ENCODE peak calls at places on chromosomes 3 and 15, in four cellular contexts. C is K562, T is GM12878, L is HepG2. J is an unnamed sample. For H3K36me3, the result is how much of the 10 kb centered on the place peaks cover.

GRCh38 chr15:55789066-55789660 is 46.2 kb upstream of the PRTG start:
- DNase-seq in C (peak), T (no peak), L (no peak), J (peak)

GRCh38 chr3:183911087-183911486 is 26.4 kb upstream of the PARL start:
- DNase-seq in C (no peak), T (no peak), L (no peak), J (no peak)

GRCh38 chr3:101936419-101937331 is 87.4 kb downstream of the NFKBIZ start:
- DNase-seq in C (no peak), T (peak), L (no peak), J (no peak)

GRCh38 chr15:67822537-67823370 is 2.6 kb upstream of the SKOR1 start:
- DNase-seq in C (no peak), T (no peak), L (no peak), J (peak)

GRCh38 chr3:187746479-187747335 is 1.4 kb upstream of the BCL6 start:
- DNase-seq in C (peak), T (no peak), L (no peak), J (peak)

GRCh38 chr15:75198560-75199346 is 2.9 kb upstream of the C15orf39 start:
- DNase-seq in C (peak), T (peak), L (peak), J (peak)

GRCh38 chr15:60442031-60442665 is 36.8 kb downstream of the ICE2 start:
- DNase-seq in C (no peak), T (no peak), L (no peak), J (no peak)

GRCh38 chr3:149010504-149010951 is 19.2 kb downstream of the GYG1 start:
- DNase-seq in C (no peak), T (no peak), L (peak), J (no peak)

GRCh38 chr3:157204431-157204830 is 44.5 kb upstream of the CCNL1 start:
- DNase-seq in C (no peak), T (no peak), L (no peak), J (peak)

GRCh38 chr3:184368804-184369183 is 7.3 kb downstream of the POLR2H start:
- DNase-seq in C (no peak), T (no peak), L (no peak), J (no peak)

GRCh38 chr3:8482960-8483665 is 18.5 kb upstream of the LMCD1 start:
- DNase-seq in C (no peak), T (no peak), L (peak), J (no peak)

GRCh38 chr3:149702691-149703426 is 45.0 kb upstream of the WWTR1 start:
- DNase-seq in C (no peak), T (no peak), L (no peak), J (no peak)

GRCh38 chr3:43759297-43759782 is 68.6 kb downstream of the ABHD5 start:
- DNase-seq in C (peak), T (no peak), L (peak), J (peak)

GRCh38 chr3:29521751-29522150 is 240.9 kb downstream of the RBMS3 start:
- DNase-seq in C (no peak), T (no peak), L (no peak), J (no peak)

GRCh38 chr3:159416854-159417253 is 571.8 kb upstream of the IL12A start:
- DNase-seq in C (no peak), T (no peak), L (no peak), J (no peak)

GRCh38 chr3:127750226-127751031 is 71.9 kb downstream of the MGLL start:
- DNase-seq in C (no peak), T (peak), L (no peak), J (no peak)

GRCh38 chr3:46953265-46954010 is 23.1 kb downstream of the CCDC12 start:
- DNase-seq in C (no peak), T (no peak), L (no peak), J (no peak)

GRCh38 chr3:46955157-46955556 is 21.4 kb downstream of the CCDC12 start:
- DNase-seq in C (no peak), T (no peak), L (no peak), J (no peak)

GRCh38 chr3:46952813-46953212 is 23.7 kb downstream of the CCDC12 start:
- DNase-seq in C (no peak), T (no peak), L (no peak), J (no peak)

GRCh38 chr3:46955801-46956259 is 20.7 kb downstream of the CCDC12 start:
- DNase-seq in C (no peak), T (no peak), L (no peak), J (no peak)

DNA sequence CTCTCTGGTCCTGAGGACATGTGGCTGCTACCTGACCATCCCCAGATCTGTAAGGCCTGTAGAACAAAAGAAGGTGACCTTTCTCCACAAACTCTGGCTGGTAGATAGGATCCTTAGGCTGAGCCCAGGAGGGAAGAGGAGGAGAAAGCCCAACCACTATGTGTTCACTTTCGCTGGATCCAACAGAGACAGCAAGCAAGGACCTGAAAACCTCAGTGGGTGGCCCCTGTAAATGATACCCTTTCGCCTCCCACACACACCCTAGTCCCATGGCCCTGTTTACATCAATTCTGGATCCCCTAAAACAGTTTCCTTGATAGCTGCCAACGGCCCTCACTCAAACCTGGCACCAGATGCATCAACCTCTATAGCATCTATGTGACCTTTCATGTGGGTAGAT is 22.4 kb downstream of the CCDC12 start:
- DNase-seq in C (no peak), T (no peak), L (no peak), J (no peak)
- H3K36me3 ChIP-seq in C (under half), T (under half), L (under half), J (under half)

GRCh38 chr3:72203613-72204349 is 418.8 kb upstream of the PROK2 start:
- DNase-seq in C (no peak), T (no peak), L (no peak), J (no peak)
- TF ChIP-seq JUNB in C (no peak), T (no peak), L (no peak), J (no peak)

DNA sequence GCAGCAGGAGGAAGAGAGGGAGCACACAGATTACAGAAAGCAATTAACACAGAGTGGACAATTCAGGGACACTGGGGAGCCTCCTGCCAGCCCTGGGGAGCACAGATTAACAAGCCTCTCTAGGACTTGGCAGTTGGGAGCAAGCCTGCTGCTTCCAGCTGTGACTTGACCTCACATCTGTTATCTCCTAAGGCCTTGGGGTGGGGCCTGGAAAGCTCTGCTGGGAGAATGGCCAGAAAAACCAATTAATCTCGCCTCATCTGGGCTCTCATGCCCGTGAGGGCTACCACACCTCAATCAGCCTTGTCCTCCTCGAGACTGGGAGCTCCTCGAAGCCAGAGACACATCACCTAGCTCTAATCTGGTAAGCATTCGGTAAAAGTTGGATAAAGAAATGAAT is 39.1 kb downstream of the SEMA5B start:
- DNase-seq in C (no peak), T (no peak), L (no peak), J (no peak)
- H3K36me3 ChIP-seq in C (under half), T (under half), L (under half), J (under half)

GRCh38 chr3:16534914-16535301 is 21.4 kb upstream of the RFTN1 start:
- DNase-seq in C (no peak), T (no peak), L (no peak), J (no peak)
- TF ChIP-seq JUNB in C (no peak), T (no peak), L (no peak), J (no peak)

GRCh38 chr15:42954291-42954690 is 33.7 kb upstream of the TTBK2 start:
- DNase-seq in C (no peak), T (no peak), L (no peak), J (no peak)
- H3K36me3 ChIP-seq in C (half or more), T (under half), L (under half), J (under half)

GRCh38 chr3:51371943-51372557 is 13.0 kb upstream of the MANF start:
- DNase-seq in C (peak), T (no peak), L (peak), J (peak)
- TF ChIP-seq JUNB in C (no peak), T (no peak), L (no peak), J (no peak)

GRCh38 chr3:170386468-170386867 is 29.0 kb downstream of the SKIL start:
- DNase-seq in C (no peak), T (no peak), L (no peak), J (no peak)
- H3K36me3 ChIP-seq in C (under half), T (under half), L (under half), J (half or more)

GRCh38 chr3:170809975-170810357 is 60.0 kb downstream of the RPL22L1 start:
- DNase-seq in C (no peak), T (no peak), L (no peak), J (no peak)

GRCh38 chr3:170809021-170809974 is 60.7 kb downstream of the RPL22L1 start:
- DNase-seq in C (peak), T (no peak), L (peak), J (peak)

GRCh38 chr3:170813261-170813660 is 56.7 kb downstream of the RPL22L1 start:
- DNase-seq in C (no peak), T (no peak), L (no peak), J (no peak)

GRCh38 chr3:170811928-170812591 is 57.9 kb downstream of the RPL22L1 start:
- DNase-seq in C (peak), T (peak), L (peak), J (peak)

DNA sequence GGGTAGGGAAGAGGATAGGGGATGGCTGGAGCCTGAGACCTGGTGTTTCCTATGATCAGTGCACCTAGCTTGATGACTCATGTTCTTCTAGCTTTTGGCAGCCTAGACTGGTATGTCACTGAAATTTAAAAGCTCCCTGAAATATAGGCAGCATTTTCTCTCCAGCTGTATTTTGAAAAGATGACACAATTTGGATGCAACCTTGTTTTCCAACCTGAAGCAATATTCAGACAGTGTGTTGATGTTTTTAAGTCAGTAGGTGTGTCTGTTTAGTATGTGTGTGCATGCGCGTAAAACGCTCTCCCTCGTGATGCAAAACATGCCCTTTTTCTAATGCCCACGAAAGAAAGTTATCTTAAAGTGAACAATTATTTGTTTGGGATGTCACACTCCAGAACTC is 58.5 kb downstream of the RPL22L1 start:
- DNase-seq in C (no peak), T (no peak), L (no peak), J (no peak)
- TF ChIP-seq JUNB in C (no peak), T (no peak), L (no peak), J (no peak)

GRCh38 chr15:65903296-65904073 is 34.2 kb downstream of the RAB11A start:
- DNase-seq in C (peak), T (no peak), L (peak), J (no peak)
- H3K36me3 ChIP-seq in C (half or more), T (under half), L (under half), J (under half)

DNA sequence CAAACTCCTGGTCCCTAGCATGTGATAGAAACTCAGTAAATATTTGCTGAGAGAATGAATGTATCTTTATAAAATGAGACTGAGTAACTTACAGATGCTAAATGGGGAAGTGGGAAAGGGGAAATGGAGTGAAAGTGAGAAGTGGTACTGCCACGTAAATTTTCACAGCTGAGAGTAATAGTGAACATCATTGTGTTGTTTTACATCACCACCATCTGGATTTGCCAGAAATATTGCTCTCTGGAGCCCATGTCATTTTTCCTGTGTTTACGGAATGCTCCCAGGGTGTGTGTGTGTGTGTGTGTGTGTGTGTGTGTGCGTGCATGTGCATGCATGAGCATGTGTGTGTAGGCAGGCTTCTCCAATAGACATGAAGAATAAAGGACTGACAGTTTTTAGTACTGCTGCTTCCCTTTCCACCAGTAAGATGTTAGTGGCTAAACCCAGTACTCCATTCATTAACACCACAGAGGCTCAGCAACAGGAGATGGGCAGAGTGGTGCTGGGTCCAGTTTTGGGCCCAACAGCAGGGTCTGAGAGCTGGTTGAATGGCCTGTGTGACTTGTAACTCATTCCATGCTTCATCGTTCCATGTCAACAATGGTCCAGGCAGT is 57.3 kb downstream of the DIPK2A start:
- DNase-seq in C (no peak), T (peak), L (no peak), J (no peak)
- TF ChIP-seq JUNB in C (no peak), T (peak), L (no peak), J (no peak)